ENCODE peak calls at places on chromosomes 12 and 14, in eight cellular contexts. B is MM.1S, O is cardiac muscle cell, E is AG04450, K is mammary epithelial cell, N is RWPE1, G is HL-60, C is body of pancreas. S is an unnamed sample.

GRCh38 chr12:87953257-87953860 is 75.8 kb downstream of the C12orf50 start:
- DNase-seq in C (no peak), O (peak; percentile 37), G (no peak), B (peak; percentile 42), K (peak; percentile 21), N (peak; percentile 34), E (peak; percentile 36), S (no peak)

GRCh38 chr14:105474478-105475268 is at the start of gene CRIP2:
- DNase-seq in O (peak; percentile 89), N (peak; percentile 77), C (no peak), B (no peak), E (no peak), K (peak; percentile 47), G (no peak), S (no peak)

GRCh38 chr14:105353163-105353562 is 38.6 kb downstream of the PACS2 start:
- DNase-seq in O (no peak), N (no peak), C (no peak), K (no peak), E (no peak), B (no peak), G (no peak), S (no peak)

GRCh38 chr12:23927907-23928306 is 21.6 kb downstream of the SOX5 start:
- DNase-seq in G (no peak), O (no peak), K (no peak), E (no peak), B (no peak), N (no peak), C (no peak), S (no peak)

GRCh38 chr14:72800296-72800695 is 93.6 kb downstream of the DPF3 start:
- DNase-seq in C (no peak), K (no peak), G (no peak), O (no peak), E (no peak), B (no peak), N (no peak), S (no peak)

GRCh38 chr12:27207626-27208413 is 36.3 kb upstream of the STK38L start:
- DNase-seq in G (no peak), N (no peak), O (no peak), K (peak; percentile 83), C (peak; percentile 19), E (no peak), B (peak; percentile 75), S (no peak)

GRCh38 chr12:116598341-116599284 is 39.4 kb downstream of the MAP1LC3B2 start:
- DNase-seq in G (no peak), E (no peak), B (no peak), C (peak; percentile 23), O (no peak), K (no peak), N (no peak), S (no peak)

GRCh38 chr12:116539905-116540482 is 19.2 kb upstream of the MAP1LC3B2 start:
- DNase-seq in K (peak; percentile 68), O (peak; percentile 37), B (no peak), C (peak; percentile 75), N (no peak), G (no peak), E (peak; percentile 53), S (no peak)

GRCh38 chr14:25053585-25053984 is 3.6 kb upstream of the STXBP6 start:
- DNase-seq in O (no peak), N (no peak), E (no peak), C (no peak), B (no peak), K (no peak), G (no peak), S (no peak)

GRCh38 chr14:29215853-29216252 is 449.3 kb downstream of the FOXG1 start:
- DNase-seq in E (no peak), K (peak; percentile 2), C (no peak), O (no peak), B (no peak), N (peak; percentile 40), G (no peak), S (no peak)

GRCh38 chr14:90612801-90613200 is 203.4 kb downstream of the TTC7B start:
- DNase-seq in O (no peak), K (no peak), G (no peak), N (no peak), B (no peak), C (no peak), E (no peak), S (no peak)

GRCh38 chr14:99426265-99426664 is 54.4 kb downstream of the SETD3 start:
- DNase-seq in N (no peak), B (no peak), G (no peak), K (no peak), O (no peak), C (no peak), E (no peak), S (no peak)
- H3K27ac ChIP-seq in N (no peak overlapping the region), B (no peak overlapping the region), G (no peak overlapping the region), K (no peak overlapping the region), O (no peak overlapping the region), C (no peak overlapping the region), E (no peak overlapping the region), S (no peak overlapping the region)

GRCh38 chr14:68270342-68270741 is 450.8 kb downstream of the RAD51B start:
- DNase-seq in O (no peak), N (no peak), K (no peak), E (no peak), B (no peak), C (no peak), G (no peak), S (no peak)
- H3K27ac ChIP-seq in O (no peak overlapping the region), N (no peak overlapping the region), K (no peak overlapping the region), E (no peak overlapping the region), B (no peak overlapping the region), C (no peak overlapping the region), G (no peak overlapping the region), S (no peak overlapping the region)

DNA sequence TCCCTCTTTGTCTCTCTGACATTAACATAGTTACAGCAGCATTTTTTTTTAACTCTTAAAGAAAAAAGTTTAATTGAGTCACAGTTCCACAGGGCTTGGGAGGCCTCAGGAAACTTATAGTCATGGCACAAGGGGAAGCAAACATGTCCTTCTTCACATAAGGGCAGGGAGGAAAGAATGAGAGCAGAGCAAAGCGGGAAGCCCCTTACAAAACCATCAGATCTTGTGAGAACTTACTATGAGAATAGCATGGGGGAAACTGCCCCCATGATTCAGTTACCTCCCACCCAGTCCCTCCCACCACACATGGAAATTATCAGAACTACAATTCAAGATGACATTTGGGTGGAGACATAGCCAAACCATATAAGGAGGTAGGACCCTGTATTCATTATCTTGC is 96.2 kb downstream of the PLBD1 start:
- DNase-seq in N (no peak), G (no peak), C (no peak), E (no peak), B (no peak), K (no peak), O (no peak), S (no peak)
- H3K27ac ChIP-seq in N (no peak overlapping the region), G (no peak overlapping the region), C (no peak overlapping the region), E (no peak overlapping the region), B (no peak overlapping the region), K (no peak overlapping the region), O (no peak overlapping the region), S (no peak overlapping the region)

DNA sequence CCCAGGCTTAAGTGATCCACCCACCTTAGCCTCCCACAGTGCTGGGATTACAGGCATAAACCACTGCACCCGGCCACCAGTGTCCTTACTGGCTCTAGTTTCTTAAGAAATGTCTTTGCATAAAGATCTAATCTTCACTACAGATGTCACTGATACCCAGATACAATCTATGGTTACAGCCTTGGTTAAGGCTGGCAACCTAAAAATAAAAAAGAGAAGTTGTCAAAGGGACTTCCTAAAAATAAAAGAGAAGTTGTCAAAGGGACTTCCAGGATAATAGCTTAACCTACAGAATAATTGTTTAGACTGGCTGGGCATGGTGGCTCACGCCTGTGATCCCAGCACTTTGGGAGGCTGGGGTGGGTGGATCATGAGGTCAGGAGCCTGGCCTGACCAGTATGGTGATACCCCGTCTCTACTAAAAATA is 27.6 kb downstream of the ETFBKMT start:
- DNase-seq in K (no peak), O (no peak), G (peak; percentile 5), B (peak; percentile 7), C (no peak), E (no peak), N (no peak), S (no peak)
- H3K27ac ChIP-seq in K (no peak overlapping the region), O (no peak overlapping the region), G (peak overlapping the region; percentile 64), B (peak overlapping the region; percentile 53), C (no peak overlapping the region), E (no peak overlapping the region), N (no peak overlapping the region), S (no peak overlapping the region)

DNA sequence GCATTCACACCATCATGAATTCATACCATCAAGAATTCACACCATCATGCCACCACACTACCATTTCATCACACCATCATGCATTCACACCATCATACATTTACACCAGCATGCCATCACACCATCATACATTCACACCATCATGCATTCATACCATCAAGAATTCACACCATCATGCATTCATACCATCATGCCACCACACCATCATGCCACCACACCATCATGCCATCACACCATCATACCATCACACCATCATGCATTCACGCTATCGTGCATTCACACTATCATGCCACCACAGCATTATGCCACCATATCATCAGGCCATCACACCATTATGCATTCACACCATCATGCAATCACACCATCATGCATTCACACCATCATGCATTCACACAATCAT is 79.7 kb downstream of the ANO2 start:
- DNase-seq in C (no peak), G (no peak), B (no peak), K (no peak), E (no peak), N (no peak), O (no peak), S (no peak)
- H3K27ac ChIP-seq in C (no peak overlapping the region), G (no peak overlapping the region), B (no peak overlapping the region), K (no peak overlapping the region), E (no peak overlapping the region), N (no peak overlapping the region), O (no peak overlapping the region), S (no peak overlapping the region)

GRCh38 chr12:72296389-72296788 is 24.2 kb downstream of the TRHDE start:
- DNase-seq in K (peak; percentile 92), O (no peak), N (peak; percentile 26), B (no peak), C (no peak), G (no peak), E (peak; percentile 67), S (peak; percentile 22)
- H3K27ac ChIP-seq in K (peak overlapping the region; percentile 96), O (no peak overlapping the region), N (no peak overlapping the region), B (no peak overlapping the region), C (no peak overlapping the region), G (no peak overlapping the region), E (peak overlapping the region; percentile 89), S (peak overlapping the region; percentile 59)

S was measured in epithelial cell of prostate.